ENCODE peak calls at places on chromosomes 2 and 18, in seven cellular contexts. T is vagina, U is esophagus squamous epithelium, K is K562, N is A549, M is uterus, G is GM12891. L is an unnamed sample.

GRCh38 chr2:42368817-42369550 is 8.0 kb upstream of the COX7A2L start:
- DNase-seq in T (no peak), U (no peak), K (no peak), N (peak; percentile 49), M (no peak), G (no peak), L (no peak)

GRCh38 chr2:241020201-241020600 is 21.8 kb downstream of the SNED1 start:
- DNase-seq in T (no peak), U (no peak), K (no peak), N (no peak), M (no peak), G (no peak), L (no peak)

GRCh38 chr2:73981081-73981968 is 3.4 kb upstream of the TET3 start:
- DNase-seq in T (no peak), U (no peak), K (peak; percentile 90), N (peak; percentile 58), M (no peak), G (peak; percentile 59), L (no peak)

GRCh38 chr2:239739206-239739605 is 285.9 kb downstream of the NDUFA10 start:
- DNase-seq in T (no peak), U (no peak), K (no peak), N (no peak), M (no peak), G (no peak), L (no peak)

GRCh38 chr2:105388971-105389381 is 9.9 kb downstream of the FHL2 start:
- DNase-seq in T (no peak), U (no peak), K (no peak), N (no peak), M (no peak), G (no peak), L (no peak)

GRCh38 chr18:74457043-74457742 is at the start of gene DIPK1C:
- DNase-seq in T (no peak), U (no peak), K (no peak), N (peak; percentile 7), M (no peak), G (no peak), L (no peak)

GRCh38 chr18:75111673-75112485 is 97.1 kb downstream of the PTGR3 start:
- DNase-seq in T (peak; percentile 40), U (no peak), K (no peak), N (no peak), M (no peak), G (no peak), L (no peak)

GRCh38 chr2:58920001-58920400 is 678.9 kb upstream of the FANCL start:
- DNase-seq in T (no peak), U (no peak), K (no peak), N (no peak), M (no peak), G (no peak), L (no peak)

GRCh38 chr18:62717850-62718229 is 2.5 kb downstream of the PHLPP1 start:
- DNase-seq in T (no peak), U (no peak), K (no peak), N (peak; percentile 1), M (no peak), G (no peak), L (peak; percentile 15)

GRCh38 chr2:11856095-11856494 is 109.7 kb downstream of the LPIN1 start:
- DNase-seq in T (no peak), U (no peak), K (no peak), N (no peak), M (no peak), G (no peak), L (no peak)

GRCh38 chr18:63917831-63918230 is 10.1 kb downstream of the SERPINB10 start:
- DNase-seq in T (no peak), U (no peak), K (no peak), N (no peak), M (no peak), G (no peak), L (no peak)

GRCh38 chr2:127310980-127311379 is 17.0 kb upstream of the ERCC3 start:
- DNase-seq in T (no peak), U (no peak), K (no peak), N (no peak), M (no peak), G (no peak), L (no peak)

GRCh38 chr2:70084973-70085710 is 2.1 kb upstream of the PCBP1 start:
- DNase-seq in T (peak; percentile 92), U (no peak), K (peak; percentile 84), N (no peak), M (no peak), G (no peak), L (no peak)

GRCh38 chr2:127661072-127661618 is 14.2 kb downstream of the LIMS2 start:
- DNase-seq in T (no peak), U (no peak), K (no peak), N (no peak), M (no peak), G (no peak), L (no peak)

GRCh38 chr2:97736185-97736584 is 22.8 kb downstream of the ZAP70 start:
- DNase-seq in T (no peak), U (no peak), K (no peak), N (no peak), M (no peak), G (no peak), L (no peak)

GRCh38 chr18:39959839-39960238 is 1995.2 kb upstream of the PIK3C3 start:
- DNase-seq in T (no peak), U (no peak), K (no peak), N (no peak), M (no peak), G (no peak), L (no peak)

GRCh38 chr2:242030858-242031257 is 161.3 kb downstream of the RTP5 start:
- DNase-seq in T (no peak), U (no peak), K (no peak), N (no peak), M (no peak), G (no peak), L (no peak)

GRCh38 chr2:25082002-25082622 is 40.2 kb downstream of the EFR3B start:
- DNase-seq in T (no peak), U (no peak), K (no peak), N (no peak), M (no peak), G (no peak), L (no peak)

GRCh38 chr2:170495896-170496295 is 219.2 kb upstream of the SP5 start:
- DNase-seq in T (no peak), U (no peak), K (peak; percentile 25), N (no peak), M (no peak), G (no peak), L (no peak)
- TF ChIP-seq POLR2A in T (no peak), U (no peak), K (no peak), N (no peak), M (no peak), G (no peak), L (no peak)

DNA sequence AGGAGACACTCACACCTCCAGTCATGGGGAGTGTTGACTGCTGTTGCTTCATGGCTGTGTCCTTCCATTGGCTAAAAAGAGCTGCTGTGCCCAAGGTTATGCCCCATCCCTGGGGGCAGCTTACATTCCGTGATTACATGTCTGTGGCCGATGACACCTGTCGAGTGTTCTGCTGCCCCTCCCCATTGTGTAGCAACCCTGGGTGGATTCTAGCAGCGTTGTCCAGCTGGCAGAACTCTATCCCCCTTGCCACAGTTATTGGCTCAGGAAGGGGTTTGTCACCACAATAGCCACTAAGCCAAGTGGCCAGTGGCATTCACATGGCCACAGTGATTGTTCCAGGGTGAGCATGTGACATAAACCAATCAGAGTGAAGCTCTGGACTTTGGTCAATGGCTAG is 11.6 kb upstream of the PDIA6 start:
- DNase-seq in T (no peak), U (no peak), K (no peak), N (no peak), M (no peak), G (no peak), L (no peak)
- TF ChIP-seq POLR2A in T (no peak), U (no peak), K (no peak), N (no peak), M (no peak), G (no peak), L (no peak)

GRCh38 chr2:52956115-52956514 is 811.5 kb upstream of the CHAC2 start:
- DNase-seq in T (no peak), U (no peak), K (no peak), N (no peak), M (no peak), G (no peak), L (no peak)
- TF ChIP-seq POLR2A in T (no peak), U (no peak), K (no peak), N (no peak), M (no peak), G (no peak), L (no peak)

GRCh38 chr2:215848146-215848545 is 165.2 kb downstream of the MREG start:
- DNase-seq in T (no peak), U (no peak), K (no peak), N (no peak), M (no peak), G (no peak), L (no peak)

GRCh38 chr2:215843579-215843978 is 169.8 kb downstream of the MREG start:
- DNase-seq in T (no peak), U (no peak), K (no peak), N (peak; percentile 37), M (no peak), G (no peak), L (peak; percentile 71)

GRCh38 chr2:215847056-215847455 is 166.3 kb downstream of the MREG start:
- DNase-seq in T (no peak), U (no peak), K (no peak), N (no peak), M (no peak), G (no peak), L (no peak)

GRCh38 chr2:215847718-215848117 is 165.6 kb downstream of the MREG start:
- DNase-seq in T (no peak), U (no peak), K (no peak), N (no peak), M (no peak), G (no peak), L (no peak)

GRCh38 chr2:215845839-215846586 is 167.3 kb downstream of the MREG start:
- DNase-seq in T (no peak), U (no peak), K (no peak), N (no peak), M (no peak), G (no peak), L (no peak)
- TF ChIP-seq POLR2A in T (no peak), U (no peak), K (no peak), N (no peak), M (no peak), G (no peak), L (no peak)

GRCh38 chr2:61905372-61906186 is at the start of gene COMMD1:
- DNase-seq in T (peak; percentile 90), U (no peak), K (peak; percentile 84), N (peak; percentile 81), M (peak; percentile 69), G (peak; percentile 56), L (peak; percentile 75)
- TF ChIP-seq POLR2A in T (no peak), U (no peak), K (peak; percentile 76), N (peak; percentile 98), M (peak; percentile 36), G (peak; percentile 89), L (peak; percentile 88)

GRCh38 chr2:49367003-49367402 is 212.7 kb upstream of the FSHR start:
- DNase-seq in T (no peak), U (no peak), K (no peak), N (no peak), M (no peak), G (no peak), L (no peak)

GRCh38 chr2:49371302-49371701 is 217.0 kb upstream of the FSHR start:
- DNase-seq in T (no peak), U (no peak), K (no peak), N (no peak), M (no peak), G (no peak), L (no peak)

GRCh38 chr2:49369650-49370049 is 215.3 kb upstream of the FSHR start:
- DNase-seq in T (no peak), U (no peak), K (no peak), N (no peak), M (no peak), G (no peak), L (no peak)
- TF ChIP-seq POLR2A in T (no peak), U (no peak), K (no peak), N (no peak), M (no peak), G (no peak), L (no peak)